ENCODE peak calls at places on chromosomes 12 and 14, in six cellular contexts. J is A549, V is astrocyte of the spinal cord, H is coronary artery, P is tibial nerve, C is lower lobe of right lung. T is an unnamed sample.

GRCh38 chr14:85463512-85463911 is 66.4 kb upstream of the FLRT2 start:
- DNase-seq in C (peak), P (peak), J (peak), H (no peak), V (no peak), T (no peak)

GRCh38 chr12:2722806-2723205 is 72.0 kb upstream of the FKBP4 start:
- DNase-seq in C (no peak), J (no peak), H (no peak), V (no peak), P (no peak), T (no peak)

GRCh38 chr14:34951286-34951685 is 31.5 kb upstream of the SRP54 start:
- DNase-seq in C (no peak), J (no peak), V (peak), P (no peak), H (no peak), T (peak)

GRCh38 chr12:72272731-72273498 is 745 bp downstream of the TRHDE start:
- DNase-seq in C (peak), J (no peak), P (no peak), H (peak), V (peak), T (no peak)

GRCh38 chr14:102040153-102040552 is 46.7 kb downstream of the HSP90AA1 start:
- DNase-seq in V (no peak), C (no peak), H (no peak), J (no peak), P (no peak), T (no peak)

GRCh38 chr12:15679146-15679545 is 110.0 kb downstream of the EPS8 start:
- DNase-seq in J (no peak), H (no peak), C (no peak), P (no peak), V (peak), T (no peak)

GRCh38 chr12:116710367-116710766 is 27.5 kb downstream of the SPRING1 start:
- DNase-seq in C (no peak), J (no peak), V (no peak), H (no peak), P (no peak), T (no peak)

GRCh38 chr12:94265521-94265920 is 117.1 kb downstream of the PLXNC1 start:
- DNase-seq in P (no peak), V (no peak), J (no peak), C (no peak), H (peak), T (no peak)

GRCh38 chr12:99911967-99912366 is 72.8 kb downstream of the ANKS1B start:
- DNase-seq in C (no peak), P (no peak), J (no peak), H (no peak), V (no peak), T (no peak)

GRCh38 chr14:69539631-69540410 is 34.9 kb downstream of the CCDC177 start:
- DNase-seq in J (peak), H (no peak), P (peak), V (peak), C (peak), T (no peak)

GRCh38 chr14:86015916-86016315 is 486.0 kb downstream of the FLRT2 start:
- DNase-seq in C (no peak), V (peak), P (no peak), H (no peak), J (no peak), T (peak)

GRCh38 chr14:103198429-103199140 is 75.3 kb downstream of the TNFAIP2 start:
- DNase-seq in J (peak), C (no peak), P (peak), H (no peak), V (no peak), T (no peak)

GRCh38 chr12:67794151-67794550 is 145.6 kb downstream of the DYRK2 start:
- DNase-seq in V (peak), J (no peak), C (no peak), P (no peak), H (no peak), T (peak)

GRCh38 chr14:79337761-79338160 is 873.5 kb downstream of the DIO2 start:
- DNase-seq in C (no peak), P (no peak), J (no peak), V (no peak), H (no peak), T (no peak)

GRCh38 chr12:24697769-24698168 is 251.1 kb downstream of the BCAT1 start:
- DNase-seq in J (no peak), V (peak), C (no peak), H (no peak), P (no peak), T (no peak)

GRCh38 chr14:69088523-69089445 is 64.1 kb downstream of the DCAF5 start:
- DNase-seq in P (no peak), C (no peak), H (no peak), V (peak), J (no peak), T (peak)

GRCh38 chr14:37711499-37712475 is 116.4 kb downstream of the TTC6 start:
- DNase-seq in P (no peak), V (no peak), C (no peak), H (no peak), J (no peak), T (no peak)

GRCh38 chr14:101504096-101504948 is 57.0 kb upstream of the DIO3 start:
- DNase-seq in V (no peak), P (no peak), J (no peak), H (peak), C (peak), T (no peak)

GRCh38 chr12:17588968-17589367 is 501.0 kb downstream of the RERGL start:
- DNase-seq in C (no peak), V (no peak), P (no peak), J (peak), H (no peak), T (no peak)

GRCh38 chr12:52891044-52891443 is 13.8 kb downstream of the KRT8 start:
- DNase-seq in P (no peak), C (no peak), H (no peak), V (no peak), J (peak), T (no peak)

GRCh38 chr12:110224379-110225304 is 56.4 kb upstream of the ATP2A2 start:
- DNase-seq in V (peak), H (no peak), P (peak), J (peak), C (no peak), T (peak)
- H3K4me3 ChIP-seq in V (no peak), H (peak), P (no peak), J (peak), C (peak), T (no peak)

GRCh38 chr14:44010071-44010470 is 497.0 kb downstream of the FSCB start:
- DNase-seq in V (no peak), J (no peak), H (no peak), C (no peak), P (no peak), T (no peak)

GRCh38 chr14:44010595-44010994 is 496.5 kb downstream of the FSCB start:
- DNase-seq in V (no peak), C (no peak), P (no peak), H (no peak), J (no peak), T (no peak)

DNA sequence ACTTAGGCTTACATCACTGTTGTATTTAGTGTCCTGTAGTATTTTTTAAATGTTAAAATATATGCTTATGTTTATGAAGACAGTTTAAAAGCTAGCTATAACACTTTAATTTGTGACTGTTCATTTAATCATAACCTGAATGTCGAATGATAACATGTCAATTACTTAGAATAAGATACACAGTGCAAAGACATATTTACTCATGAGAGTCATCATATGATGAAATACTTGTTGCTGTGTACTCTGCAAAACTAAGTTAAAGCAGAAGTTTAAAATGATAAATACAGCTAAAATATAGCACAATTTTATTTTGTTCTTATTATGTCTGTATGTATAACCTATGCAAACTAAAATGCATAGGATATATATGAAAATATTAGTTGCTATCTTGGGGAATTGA is 497.4 kb downstream of the FSCB start:
- DNase-seq in P (no peak), J (no peak), C (no peak), H (no peak), V (no peak), T (no peak)
- H3K4me3 ChIP-seq in P (no peak), J (no peak), C (no peak), H (no peak), V (no peak), T (no peak)

GRCh38 chr12:46663297-46663696 is 162.5 kb downstream of the SLC38A4 start:
- DNase-seq in P (no peak), J (peak), H (no peak), C (no peak), V (no peak), T (no peak)

GRCh38 chr12:46660276-46660675 is 165.5 kb downstream of the SLC38A4 start:
- DNase-seq in V (peak), P (no peak), J (no peak), H (no peak), C (no peak), T (no peak)

GRCh38 chr12:46659844-46660243 is 166.0 kb downstream of the SLC38A4 start:
- DNase-seq in J (no peak), H (no peak), C (no peak), V (no peak), P (no peak), T (peak)

GRCh38 chr12:46660719-46661118 is 165.1 kb downstream of the SLC38A4 start:
- DNase-seq in J (no peak), C (no peak), V (peak), H (no peak), P (no peak), T (no peak)

DNA sequence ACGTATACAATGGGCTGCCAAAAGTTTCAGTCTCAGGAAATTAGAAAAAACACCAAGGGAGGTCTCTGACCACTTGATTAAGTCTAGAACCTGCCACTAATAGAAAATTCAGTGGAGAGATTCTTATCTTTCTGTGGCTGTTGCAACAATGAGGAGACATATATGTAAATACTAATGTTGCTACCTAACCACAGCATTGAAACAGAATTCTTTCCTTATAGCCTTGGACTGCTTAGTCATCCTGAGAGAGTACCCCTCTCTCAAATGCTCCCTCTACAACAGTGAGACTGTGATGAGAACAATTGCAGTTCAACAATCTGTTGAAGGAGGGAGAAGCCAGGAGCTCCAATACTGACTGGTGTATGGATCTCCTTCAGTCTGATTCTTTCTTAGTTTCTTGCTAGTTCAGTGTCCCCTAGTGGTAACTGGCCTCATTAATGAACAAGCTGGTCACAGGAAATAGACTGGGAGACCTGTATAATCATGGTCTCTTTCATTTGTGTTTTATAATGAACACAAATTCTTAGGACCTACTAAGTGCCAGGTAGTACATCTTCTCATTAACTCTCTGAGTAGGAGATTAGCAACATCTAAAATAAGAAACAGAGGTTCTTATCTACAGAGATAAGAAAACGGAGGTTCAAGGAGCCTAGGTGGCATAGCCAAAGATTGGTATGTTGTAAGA is 164.5 kb downstream of the SLC38A4 start:
- DNase-seq in J (peak), H (no peak), P (peak), V (peak), C (no peak), T (peak)
- H3K4me3 ChIP-seq in J (no peak), H (peak), P (no peak), V (no peak), C (no peak), T (no peak)

GRCh38 chr12:42166501-42166900 is 21.8 kb upstream of the GXYLT1 start:
- DNase-seq in J (no peak), C (no peak), P (no peak), V (no peak), H (no peak), T (no peak)
- H3K4me3 ChIP-seq in J (no peak), C (no peak), P (no peak), V (no peak), H (no peak), T (no peak)

GRCh38 chr12:50923361-50924130 is 28.8 kb upstream of the HIGD1C start:
- DNase-seq in P (no peak), C (no peak), V (no peak), J (no peak), H (no peak), T (no peak)
- H3K4me3 ChIP-seq in P (peak), C (peak), V (no peak), J (no peak), H (peak), T (no peak)

DNA sequence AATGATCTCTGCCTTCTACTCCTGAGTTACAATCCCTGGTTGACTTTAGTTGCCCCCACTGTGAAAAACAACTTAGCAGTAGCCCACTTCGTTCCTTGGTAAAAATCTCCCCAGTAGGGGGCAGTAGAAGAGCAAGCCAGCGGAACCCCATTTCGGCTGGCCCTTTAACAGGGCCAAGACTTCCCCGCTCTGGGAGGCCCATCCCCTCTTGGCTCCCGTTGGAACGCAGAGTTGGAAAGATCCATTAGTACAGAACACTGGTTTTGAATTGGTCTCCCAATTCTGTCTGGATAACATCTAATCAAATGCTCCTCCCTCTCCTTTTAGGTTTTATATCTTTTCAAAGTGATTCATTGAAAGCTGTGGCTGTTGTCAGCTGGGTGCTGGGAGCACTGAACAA is 1133.3 kb downstream of the BCL11B start:
- DNase-seq in C (no peak), J (peak), H (no peak), P (no peak), V (peak), T (no peak)
- H3K4me3 ChIP-seq in C (no peak), J (no peak), H (no peak), P (no peak), V (no peak), T (no peak)